ENCODE peak calls at places on chromosomes 7 and 10, in seven cellular contexts. M is heart left ventricle; L is CD4-positive, alpha-beta T cell; S is thoracic aorta; A is psoas muscle; H is GM10248; C is brain microvascular endothelial cell. I is an unnamed sample.

GRCh38 chr7:23261843-23262452 is 15.4 kb downstream of the GPNMB start:
- DNase-seq in C (peak), A (peak), S (no peak), L (peak), M (peak), H (peak), I (peak)

GRCh38 chr10:59465089-59465488 is 102.7 kb upstream of the FAM13C start:
- DNase-seq in L (no peak), A (no peak), H (no peak), M (no peak), S (no peak), C (peak), I (no peak)

GRCh38 chr7:137343483-137343841 is at the start of gene PTN:
- DNase-seq in L (no peak), H (no peak), C (peak), M (peak), A (peak), S (no peak), I (peak)

GRCh38 chr10:46546591-46547330 is 9.7 kb downstream of the GPRIN2 start:
- DNase-seq in H (no peak), A (peak), S (peak), C (no peak), M (peak), L (peak), I (no peak)

GRCh38 chr10:75431180-75432111 is at the start of gene LRMDA:
- DNase-seq in C (no peak), S (no peak), H (peak), L (no peak), M (peak), A (peak), I (no peak)

GRCh38 chr10:69007260-69007659 is 18.7 kb downstream of the KIFBP start:
- DNase-seq in H (no peak), S (no peak), L (no peak), C (no peak), A (no peak), M (no peak), I (no peak)

GRCh38 chr7:80772347-80773101 is 134.1 kb downstream of the CD36 start:
- DNase-seq in H (no peak), C (no peak), L (no peak), M (no peak), A (no peak), S (no peak), I (no peak)

GRCh38 chr10:124089859-124090258 is 3.5 kb downstream of the CHST15 start:
- DNase-seq in A (no peak), S (no peak), M (no peak), L (no peak), C (no peak), H (no peak), I (no peak)

GRCh38 chr10:14019983-14020668 is 310.6 kb downstream of the FRMD4A start:
- DNase-seq in A (no peak), M (no peak), C (no peak), H (no peak), L (no peak), S (no peak), I (no peak)

GRCh38 chr10:133257489-133258065 is 19.1 kb downstream of the ADAM8 start:
- DNase-seq in L (no peak), H (peak), S (no peak), M (peak), A (peak), C (no peak), I (no peak)

GRCh38 chr10:89203237-89203636 is 3.9 kb downstream of the CH25H start:
- DNase-seq in C (no peak), H (no peak), A (no peak), L (no peak), M (no peak), S (no peak), I (no peak)

GRCh38 chr7:44823266-44823781 is 24.6 kb downstream of the H2AZ2 start:
- DNase-seq in H (no peak), M (no peak), A (no peak), C (no peak), L (no peak), S (no peak), I (no peak)

GRCh38 chr7:155456772-155457543 is 971 bp upstream of the EN2 start:
- DNase-seq in H (no peak), C (peak), S (no peak), M (peak), A (peak), L (no peak), I (peak)

GRCh38 chr7:105862770-105863169 is 13.6 kb downstream of the ATXN7L1 start:
- DNase-seq in C (no peak), L (no peak), A (no peak), S (no peak), M (no peak), H (no peak), I (no peak)

GRCh38 chr10:36946598-36946997 is 178.8 kb upstream of the ANKRD30A start:
- DNase-seq in A (no peak), M (no peak), L (no peak), C (no peak), S (no peak), H (no peak), I (no peak)

GRCh38 chr10:85646312-85646711 is 720.3 kb downstream of the GRID1 start:
- DNase-seq in C (peak), H (no peak), M (no peak), S (no peak), L (no peak), A (no peak), I (no peak)

GRCh38 chr10:94859086-94859485 is 79.4 kb upstream of the CYP2C9 start:
- DNase-seq in M (no peak), S (no peak), C (no peak), H (no peak), L (no peak), A (no peak), I (no peak)

GRCh38 chr7:138980575-138981285 is 459 bp downstream of the KIAA1549 start:
- DNase-seq in A (no peak), S (no peak), H (no peak), L (no peak), C (no peak), M (peak), I (peak)

DNA sequence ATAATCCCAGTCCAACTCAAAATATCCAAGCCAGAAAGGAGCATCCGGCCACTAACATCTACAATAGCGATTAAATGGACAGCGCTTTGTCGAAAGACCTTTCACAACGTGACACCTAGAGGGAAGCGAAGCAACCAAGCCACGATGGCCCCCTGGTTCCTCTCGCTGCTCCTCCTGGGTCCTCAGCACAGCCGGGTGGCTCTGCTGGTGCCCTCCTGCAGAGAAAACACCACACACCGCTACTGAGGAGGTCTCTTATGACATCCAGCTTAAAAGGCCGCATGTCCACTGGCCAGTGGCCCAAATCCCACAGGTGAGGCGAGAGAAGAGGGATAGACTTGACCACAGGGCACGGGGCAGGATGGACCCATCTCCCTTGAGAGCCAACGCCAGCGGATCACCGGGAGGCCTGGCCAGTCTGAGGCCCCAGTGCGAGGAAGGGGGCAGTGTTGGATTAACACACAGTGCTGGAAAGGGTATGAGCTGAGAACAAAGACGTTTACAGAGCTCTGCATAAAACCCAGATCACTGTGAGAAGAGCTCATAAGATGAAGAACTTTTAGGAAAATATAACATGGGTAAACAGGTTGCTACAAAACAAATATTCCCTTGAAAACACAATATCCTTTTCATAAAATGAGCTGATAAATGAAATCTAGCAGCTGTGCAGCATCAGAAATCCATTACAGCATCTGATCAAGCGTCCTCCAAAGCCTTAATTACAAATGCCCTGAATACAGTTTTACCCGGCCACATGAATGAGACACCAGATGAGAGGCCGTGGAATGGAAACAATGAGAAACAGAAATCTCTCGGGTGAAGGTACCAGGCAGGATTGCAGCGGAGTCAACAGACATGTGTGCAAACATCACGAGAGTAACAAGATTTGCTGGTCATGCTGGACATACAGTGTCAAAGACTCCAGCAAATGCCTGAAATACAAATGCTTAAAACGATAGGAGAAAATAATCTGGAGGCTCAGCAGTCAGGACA is 236.7 kb downstream of the DIP2C start:
- DNase-seq in S (no peak), L (no peak), A (no peak), H (no peak), M (no peak), C (no peak), I (no peak)
- TF ChIP-seq CTCF in S (no peak), L (no peak), A (no peak), H (no peak), M (no peak), C (peak), I (no peak)

GRCh38 chr10:100879741-100880360 is 32.9 kb upstream of the SLF2 start:
- DNase-seq in L (no peak), M (no peak), C (no peak), A (no peak), H (no peak), S (no peak), I (no peak)

GRCh38 chr10:100876575-100877158 is 36.1 kb upstream of the SLF2 start:
- DNase-seq in C (no peak), H (no peak), A (no peak), L (no peak), S (no peak), M (no peak), I (no peak)

GRCh38 chr10:100877451-100877850 is 35.3 kb upstream of the SLF2 start:
- DNase-seq in L (no peak), M (no peak), A (no peak), H (no peak), S (no peak), C (no peak), I (no peak)

GRCh38 chr10:100875484-100876166 is 37.1 kb upstream of the SLF2 start:
- DNase-seq in M (no peak), S (no peak), H (no peak), C (no peak), L (no peak), A (no peak), I (no peak)

GRCh38 chr10:100878291-100878910 is 34.4 kb upstream of the SLF2 start:
- DNase-seq in C (peak), S (no peak), A (peak), L (no peak), M (no peak), H (peak), I (peak)
- TF ChIP-seq CTCF in C (peak), S (no peak), A (peak), L (no peak), M (peak), H (peak), I (peak)

GRCh38 chr10:90887555-90887954 is 15.8 kb downstream of the RPP30 start:
- DNase-seq in S (no peak), A (no peak), H (no peak), M (no peak), C (no peak), L (no peak), I (no peak)
- TF ChIP-seq CTCF in S (no peak), A (no peak), H (no peak), M (no peak), C (no peak), L (no peak), I (no peak)

GRCh38 chr10:66627156-66627555 is 298.7 kb upstream of the LRRTM3 start:
- DNase-seq in L (no peak), S (no peak), H (no peak), C (peak), A (no peak), M (no peak), I (no peak)
- TF ChIP-seq CTCF in L (no peak), S (no peak), H (no peak), C (peak), A (no peak), M (no peak), I (peak)

DNA sequence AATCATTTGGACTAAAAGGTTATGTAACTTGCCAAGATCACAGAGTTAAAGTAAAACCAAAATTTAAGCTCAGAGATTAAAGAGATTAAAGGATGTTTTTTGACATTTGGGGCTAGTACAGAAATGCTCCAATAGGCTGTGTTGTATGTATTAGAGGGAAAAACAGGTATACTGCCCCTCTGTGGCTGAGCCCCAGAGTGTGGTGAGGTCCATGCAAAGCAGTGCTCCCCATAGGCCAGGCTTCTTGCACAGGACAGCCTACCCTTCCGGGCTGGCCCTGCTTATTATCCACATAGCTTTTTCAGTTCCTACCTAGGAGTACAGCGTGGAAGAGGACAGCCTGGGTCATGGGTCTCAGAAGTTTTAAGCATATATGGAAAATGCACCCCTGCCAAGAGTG is 322.9 kb downstream of the POM121L12 start:
- DNase-seq in C (no peak), A (no peak), M (peak), H (no peak), S (no peak), L (no peak), I (no peak)
- TF ChIP-seq CTCF in C (no peak), A (no peak), M (no peak), H (no peak), S (no peak), L (no peak), I (no peak)